ENCODE peak calls at places on chromosomes 16 and 17, in ten cellular contexts. G, Y, B, R, F, I, L, A, E and M are unnamed samples.

GRCh38 chr16:7086842-7087616 is 245.6 kb upstream of the RBFOX1 start:
- DNase-seq in A (peak; percentile 37), F (no peak), L (no peak), G (no peak), B (no peak), I (no peak), R (peak; percentile 33), Y (no peak), E (no peak), M (no peak)

GRCh38 chr17:29579866-29580771 is 9.3 kb downstream of the GIT1 start:
- DNase-seq in L (peak; percentile 81), I (peak; percentile 88), R (peak; percentile 64), G (peak; percentile 91), Y (peak; percentile 84), A (no peak), E (no peak), B (peak; percentile 72), F (peak; percentile 89), M (peak; percentile 96)

GRCh38 chr17:2595200-2595599 is 1.7 kb downstream of the PAFAH1B1 start:
- DNase-seq in R (no peak), F (no peak), E (no peak), Y (no peak), B (peak; percentile 10), A (no peak), L (no peak), I (no peak), G (no peak), M (no peak)

GRCh38 chr16:88790312-88791150 is 5.5 kb upstream of the PIEZO1 start:
- DNase-seq in I (peak; percentile 62), R (no peak), G (no peak), E (no peak), Y (no peak), L (no peak), B (peak; percentile 67), F (peak; percentile 58), A (peak; percentile 86), M (peak; percentile 94)

GRCh38 chr16:20612551-20613470 is 36.6 kb upstream of the ACSM2B start:
- DNase-seq in I (no peak), B (no peak), E (no peak), L (no peak), R (no peak), A (no peak), F (peak; percentile 56), G (peak; percentile 82), Y (no peak), M (no peak)

GRCh38 chr17:29839656-29840055 is 90.4 kb downstream of the SSH2 start:
- DNase-seq in E (no peak), I (no peak), Y (no peak), G (no peak), R (no peak), B (no peak), F (no peak), L (no peak), A (no peak), M (no peak)

GRCh38 chr17:9252525-9252924 is 231.2 kb downstream of the NTN1 start:
- DNase-seq in F (no peak), Y (no peak), A (no peak), G (no peak), R (no peak), E (no peak), B (no peak), I (no peak), L (no peak), M (no peak)

GRCh38 chr17:67365762-67366192 is 600 bp downstream of the PSMD12 start:
- DNase-seq in R (peak; percentile 61), L (peak; percentile 71), G (no peak), Y (no peak), I (no peak), F (no peak), E (no peak), B (peak; percentile 26), A (no peak), M (no peak)

GRCh38 chr17:82085031-82085861 is 12.8 kb downstream of the FASN start:
- DNase-seq in L (no peak), F (no peak), R (no peak), I (no peak), A (peak; percentile 78), G (no peak), B (no peak), Y (no peak), E (no peak), M (no peak)

GRCh38 chr17:82084373-82085030 is 13.5 kb downstream of the FASN start:
- DNase-seq in Y (no peak), I (no peak), B (no peak), G (no peak), R (no peak), E (no peak), A (peak; percentile 77), L (no peak), F (no peak), M (no peak)

GRCh38 chr17:82082456-82082855 is 15.6 kb downstream of the FASN start:
- DNase-seq in Y (no peak), I (no peak), L (no peak), G (no peak), R (no peak), B (no peak), F (no peak), A (peak; percentile 84), E (no peak), M (no peak)

GRCh38 chr17:82083009-82083408 is 15.0 kb downstream of the FASN start:
- DNase-seq in G (no peak), E (no peak), R (no peak), F (no peak), B (no peak), Y (no peak), A (peak; percentile 79), I (no peak), L (no peak), M (no peak)

GRCh38 chr17:82083533-82084359 is 14.3 kb downstream of the FASN start:
- DNase-seq in A (peak; percentile 85), L (no peak), E (no peak), R (no peak), Y (no peak), G (no peak), B (no peak), I (no peak), F (no peak), M (no peak)
- TF ChIP-seq POLR2AphosphoS5 in A (no peak), L (no peak), E (no peak), R (no peak), Y (no peak), G (no peak), B (no peak), I (no peak), F (no peak), M (no peak)

GRCh38 chr17:1203111-1203966 is 23.6 kb upstream of the ABR start:
- DNase-seq in R (no peak), B (peak; percentile 96), E (no peak), L (peak; percentile 56), Y (peak; percentile 48), I (peak; percentile 61), F (peak; percentile 68), A (peak; percentile 93), G (peak; percentile 90), M (peak; percentile 90)
- TF ChIP-seq POLR2A in R (no peak), B (no peak), E (no peak), L (no peak), Y (no peak), I (no peak), F (no peak), A (no peak), G (no peak), M (no peak)

GRCh38 chr17:35729405-35729833 is 2.0 kb upstream of the RASL10B start:
- DNase-seq in L (no peak), I (no peak), Y (no peak), F (no peak), A (no peak), G (no peak), E (no peak), R (no peak), B (no peak), M (no peak)

GRCh38 chr17:35731932-35732805 is 730 bp downstream of the RASL10B start:
- DNase-seq in L (no peak), A (peak; percentile 77), E (no peak), F (no peak), B (no peak), G (no peak), Y (peak; percentile 16), I (no peak), R (no peak), M (no peak)

GRCh38 chr17:35730400-35731005 is 936 bp upstream of the RASL10B start:
- DNase-seq in A (no peak), E (no peak), B (no peak), Y (peak; percentile 6), R (no peak), L (no peak), I (no peak), F (no peak), G (no peak), M (no peak)

GRCh38 chr17:35732806-35733136 is 1.3 kb downstream of the RASL10B start:
- DNase-seq in G (no peak), Y (no peak), I (no peak), F (no peak), R (no peak), B (no peak), L (no peak), E (no peak), A (no peak), M (no peak)

DNA sequence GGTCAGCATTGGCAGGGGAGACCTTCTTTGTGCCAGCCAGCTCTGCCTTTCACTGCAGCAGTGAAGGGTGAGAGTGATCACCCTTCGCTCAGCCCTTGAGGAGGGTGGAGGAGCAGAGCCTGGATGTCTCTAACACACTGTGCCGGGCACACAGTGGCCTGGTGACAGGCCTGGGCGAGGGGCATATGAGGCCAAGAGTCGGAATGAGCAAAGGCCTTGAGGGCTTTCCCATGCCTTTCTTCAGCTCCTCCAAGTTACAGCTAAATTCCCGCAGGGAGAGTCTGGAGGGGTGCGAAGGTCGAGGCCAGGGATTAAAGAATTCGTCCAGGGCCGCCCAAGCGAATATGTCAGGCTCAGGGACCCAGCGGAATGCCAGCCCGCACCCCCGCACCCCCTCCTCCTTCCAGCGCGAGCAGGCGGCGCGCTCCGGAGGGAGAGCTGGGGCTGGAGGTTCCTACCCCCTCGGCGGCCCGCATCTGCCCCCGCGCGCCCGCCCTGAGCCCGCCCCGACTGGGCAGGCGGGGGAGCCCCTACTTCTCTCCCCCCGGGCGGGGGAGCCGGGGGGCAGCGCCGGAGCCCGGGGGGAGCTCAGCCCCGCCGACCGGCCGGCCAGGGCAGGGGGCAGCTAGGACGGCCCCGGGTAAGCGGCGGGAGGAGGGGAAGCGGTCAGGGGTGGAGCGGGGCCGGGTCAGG is at the start of gene RASL10B:
- DNase-seq in Y (peak; percentile 16), E (peak; percentile 90), G (peak; percentile 80), F (peak; percentile 54), A (peak; percentile 90), B (peak; percentile 92), L (peak; percentile 28), R (peak; percentile 41), I (peak; percentile 37), M (no peak)
- TF ChIP-seq POLR2AphosphoS5 in Y (no peak), E (no peak), G (no peak), F (no peak), A (no peak), B (no peak), L (peak; percentile 17), R (no peak), I (no peak), M (no peak)

DNA sequence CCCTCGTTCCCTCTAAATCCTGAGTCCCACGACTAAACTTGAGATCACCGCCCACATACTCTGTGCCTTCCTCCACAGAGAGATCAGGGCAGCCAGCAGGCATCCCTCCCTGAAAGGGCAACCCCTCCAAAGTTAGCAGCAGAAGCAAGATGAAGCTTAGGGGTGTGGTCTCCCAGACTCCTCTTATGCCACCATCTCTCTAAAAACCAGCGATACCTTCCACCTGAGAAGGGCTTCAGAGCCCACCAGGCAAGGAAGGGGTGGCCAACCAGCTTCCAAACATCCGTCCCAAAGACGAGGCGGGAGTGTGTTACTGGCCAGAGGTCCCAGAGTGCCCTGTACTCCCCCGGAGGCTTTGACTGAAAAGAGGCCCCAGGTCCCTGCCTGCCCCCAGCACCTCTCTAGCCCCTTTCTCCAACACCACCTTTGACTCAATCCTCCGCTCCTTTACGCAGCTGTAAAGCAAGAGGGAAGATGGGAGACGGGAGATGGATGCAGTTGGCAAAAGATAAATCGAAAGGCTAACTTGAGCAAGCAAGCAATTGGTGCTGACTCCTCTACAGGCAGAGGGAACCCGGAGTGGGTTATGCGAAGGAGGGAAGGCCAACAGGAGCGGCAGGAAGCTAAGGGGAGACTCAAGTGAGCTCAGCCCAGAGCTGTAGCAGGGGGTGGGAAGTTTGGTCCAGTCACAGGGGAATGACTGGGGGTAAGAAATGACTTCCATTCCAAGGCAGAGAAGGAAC is 1.1 kb downstream of the ST3GAL2 start:
- DNase-seq in A (no peak), Y (no peak), B (peak; percentile 13), G (no peak), R (no peak), F (no peak), E (no peak), I (no peak), L (peak; percentile 54), M (no peak)
- TF ChIP-seq POLR2A in A (no peak), Y (no peak), B (no peak), G (no peak), R (no peak), F (no peak), E (no peak), I (no peak), L (no peak), M (no peak)